ENCODE peak calls at places on chromosomes 11 and 22, in seven cellular contexts. M, J, T, O, P, Q and B are unnamed samples.

GRCh38 chr22:27378343-27378800 is 423.2 kb downstream of the MN1 start:
- DNase-seq in M (no peak), J (no peak), T (no peak), O (no peak), P (no peak), Q (no peak), B (no peak)

GRCh38 chr11:60056349-60056969 is at the start of gene MS4A3:
- DNase-seq in M (no peak), J (no peak), T (no peak), O (no peak), P (peak; percentile 19), Q (peak; percentile 46), B (no peak)

GRCh38 chr11:15742626-15743243 is 613.6 kb downstream of the SOX6 start:
- DNase-seq in M (no peak), J (peak; percentile 50), T (no peak), O (no peak), P (no peak), Q (no peak), B (no peak)

GRCh38 chr11:4881860-4882500 is at the start of gene OR51T1:
- DNase-seq in M (no peak), J (peak; percentile 40), T (no peak), O (no peak), P (no peak), Q (peak; percentile 65), B (no peak)

GRCh38 chr11:109641549-109641948 is 219.6 kb downstream of the C11orf87 start:
- DNase-seq in M (no peak), J (peak; percentile 38), T (no peak), O (no peak), P (peak; percentile 6), Q (no peak), B (no peak)

GRCh38 chr11:85826096-85826855 is 15.3 kb upstream of the SYTL2 start:
- DNase-seq in M (no peak), J (peak; percentile 47), T (peak; percentile 62), O (peak; percentile 54), P (no peak), Q (peak; percentile 35), B (no peak)

GRCh38 chr11:78453140-78453935 is 35.7 kb upstream of the GAB2 start:
- DNase-seq in M (no peak), J (peak; percentile 34), T (no peak), O (no peak), P (no peak), Q (no peak), B (no peak)

GRCh38 chr11:18461909-18462308 is 6.3 kb downstream of the LDHAL6A start:
- DNase-seq in M (no peak), J (no peak), T (no peak), O (no peak), P (no peak), Q (no peak), B (no peak)

GRCh38 chr22:28053871-28054621 is 135.0 kb upstream of the PITPNB start:
- DNase-seq in M (no peak), J (peak; percentile 62), T (no peak), O (no peak), P (no peak), Q (no peak), B (no peak)

GRCh38 chr22:40491990-40492631 is 121.7 kb downstream of the SGSM3 start:
- DNase-seq in M (no peak), J (peak; percentile 40), T (no peak), O (no peak), P (no peak), Q (no peak), B (no peak)

GRCh38 chr11:102476069-102476468 is 23.5 kb upstream of the TMEM123 start:
- DNase-seq in M (no peak), J (peak; percentile 68), T (no peak), O (no peak), P (no peak), Q (no peak), B (no peak)

GRCh38 chr11:18384157-18384641 is 10.2 kb upstream of the LDHA start:
- DNase-seq in M (peak; percentile 90), J (peak; percentile 79), T (peak; percentile 85), O (peak; percentile 66), P (peak; percentile 22), Q (peak; percentile 73), B (peak; percentile 45)

GRCh38 chr22:32880906-32881596 is 79.5 kb downstream of the TIMP3 start:
- DNase-seq in M (peak; percentile 80), J (peak; percentile 73), T (no peak), O (peak; percentile 36), P (peak; percentile 99), Q (peak; percentile 87), B (no peak)

GRCh38 chr22:30267382-30268302 is 991 bp upstream of the OSM start:
- DNase-seq in M (no peak), J (no peak), T (no peak), O (no peak), P (peak; percentile 65), Q (no peak), B (no peak)

GRCh38 chr22:30266445-30267381 is at the start of gene OSM:
- DNase-seq in M (peak; percentile 82), J (no peak), T (peak; percentile 88), O (peak; percentile 49), P (peak; percentile 83), Q (no peak), B (no peak)

GRCh38 chr22:30265131-30265720 is 1.4 kb downstream of the OSM start:
- DNase-seq in M (no peak), J (no peak), T (no peak), O (no peak), P (no peak), Q (no peak), B (no peak)

GRCh38 chr22:30263883-30264282 is 2.8 kb downstream of the OSM start:
- DNase-seq in M (no peak), J (no peak), T (no peak), O (no peak), P (no peak), Q (no peak), B (no peak)

DNA sequence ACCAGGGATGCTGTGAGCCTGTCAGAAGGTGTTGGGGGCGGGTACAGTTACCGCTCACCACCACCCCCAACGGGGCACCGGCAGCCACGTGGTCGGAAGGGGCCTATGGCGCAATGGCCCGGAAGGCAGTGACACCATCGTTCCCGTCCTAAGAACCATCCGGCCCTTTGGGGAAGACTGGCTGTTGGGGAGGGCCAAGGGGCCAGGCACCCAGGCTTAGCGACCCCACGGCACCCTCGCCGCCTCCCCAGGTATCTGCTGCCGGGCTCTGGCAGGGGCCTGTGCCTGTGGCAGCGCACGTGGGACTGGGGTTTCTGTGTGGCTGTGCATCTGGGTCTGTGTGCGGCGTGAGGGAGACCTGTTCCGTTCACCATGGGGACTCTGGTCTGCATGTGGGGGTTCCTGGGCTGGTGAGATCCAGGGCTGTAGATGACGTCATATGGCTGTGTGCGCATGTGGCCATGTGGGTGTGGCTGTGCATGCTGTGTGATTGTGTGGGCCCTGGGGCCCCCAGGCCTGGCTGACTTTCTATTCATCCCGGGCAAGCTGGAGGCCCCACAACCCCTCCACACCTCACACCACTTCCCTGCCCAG is 703 bp downstream of the OSM start:
- DNase-seq in M (peak; percentile 78), J (no peak), T (peak; percentile 89), O (no peak), P (peak; percentile 92), Q (peak; percentile 49), B (no peak)
- TF ChIP-seq POLR2A in M (no peak), J (no peak), T (no peak), O (no peak), P (peak; percentile 96), Q (no peak), B (no peak)

DNA sequence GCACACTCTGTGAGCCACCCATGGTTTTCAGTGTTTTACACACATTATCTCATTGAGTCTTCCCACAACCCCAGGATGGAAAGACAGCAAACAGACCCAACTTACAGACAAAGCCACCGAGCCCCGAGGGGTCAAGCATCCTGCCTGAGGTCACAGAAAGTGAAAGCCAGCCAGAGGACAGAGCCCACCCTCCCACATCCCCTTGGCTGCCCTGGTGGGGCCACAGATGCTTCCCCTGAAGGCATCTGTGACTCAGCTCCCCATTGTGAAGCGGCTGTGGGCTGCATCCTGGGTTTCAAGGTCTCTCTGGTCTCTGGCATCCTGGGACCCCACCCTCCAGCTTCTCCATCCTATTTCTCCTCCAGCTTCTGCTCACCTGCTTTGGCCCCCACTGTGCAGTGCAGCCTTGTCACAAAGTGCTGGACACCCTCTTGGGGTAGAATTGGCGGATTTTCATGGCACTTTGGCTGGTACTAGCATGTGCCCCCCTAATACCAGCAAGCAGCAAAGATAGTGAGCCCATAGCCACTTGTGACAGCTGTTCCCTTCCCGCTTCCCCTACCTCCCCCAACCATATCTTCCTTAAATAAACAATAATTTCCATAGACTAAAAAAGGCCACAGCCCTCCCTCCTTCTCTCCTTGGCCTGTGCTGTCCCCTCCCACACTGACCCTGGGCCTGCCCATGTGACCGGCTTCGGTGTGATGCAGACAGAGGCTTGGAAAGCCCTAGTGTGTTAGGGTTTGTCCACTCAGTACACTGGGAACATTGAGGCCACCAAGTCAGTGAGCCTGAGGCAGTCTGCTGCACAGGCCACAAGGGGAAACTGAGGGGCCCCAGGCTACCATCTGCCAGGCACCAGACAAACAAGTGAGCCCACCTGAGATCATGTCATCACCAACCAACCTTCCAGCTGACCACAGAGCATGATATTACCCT is 53.9 kb upstream of the SHISAL1 start:
- DNase-seq in M (peak; percentile 55), J (peak; percentile 20), T (no peak), O (no peak), P (no peak), Q (no peak), B (no peak)
- TF ChIP-seq POLR2A in M (no peak), J (no peak), T (no peak), O (no peak), P (no peak), Q (no peak), B (no peak)

GRCh38 chr11:113874920-113875413 is 405 bp downstream of the USP28 start:
- DNase-seq in M (no peak), J (peak; percentile 35), T (no peak), O (no peak), P (no peak), Q (no peak), B (no peak)

GRCh38 chr11:113876074-113876797 is 864 bp upstream of the USP28 start:
- DNase-seq in M (no peak), J (no peak), T (peak; percentile 55), O (peak; percentile 17), P (no peak), Q (no peak), B (no peak)

GRCh38 chr11:113876798-113877672 is 1.7 kb upstream of the USP28 start:
- DNase-seq in M (no peak), J (no peak), T (no peak), O (no peak), P (no peak), Q (peak; percentile 21), B (no peak)

GRCh38 chr11:113874096-113874919 is 1.1 kb downstream of the USP28 start:
- DNase-seq in M (no peak), J (peak; percentile 1), T (no peak), O (no peak), P (no peak), Q (peak; percentile 15), B (no peak)

GRCh38 chr11:113875414-113876073 is at the start of gene USP28:
- DNase-seq in M (peak; percentile 98), J (peak; percentile 95), T (peak; percentile 98), O (peak; percentile 98), P (peak; percentile 95), Q (peak; percentile 98), B (peak; percentile 86)
- TF ChIP-seq POLR2A in M (peak; percentile 78), J (peak; percentile 93), T (peak; percentile 83), O (peak; percentile 59), P (peak; percentile 92), Q (peak; percentile 98), B (peak; percentile 76)

DNA sequence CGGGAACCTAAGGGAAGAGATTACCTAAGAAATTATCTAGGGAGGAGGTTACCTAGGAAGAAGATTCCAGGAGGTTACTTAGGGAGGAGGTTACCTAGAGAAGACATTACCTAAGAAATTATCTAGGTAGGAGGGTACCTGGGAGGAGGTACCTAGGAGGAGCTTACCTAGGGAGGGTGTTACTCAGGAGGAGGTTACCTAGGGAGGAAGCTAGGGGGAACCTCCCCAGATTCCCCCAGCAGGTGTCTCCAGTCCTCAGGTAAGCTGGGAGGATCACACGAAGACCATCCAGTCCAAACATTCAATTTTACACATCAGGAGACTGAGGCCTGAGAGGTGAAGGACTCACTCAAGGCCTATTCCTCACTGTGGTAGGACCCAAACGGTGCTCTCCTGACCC is 482.8 kb downstream of the TBC1D22A start:
- DNase-seq in M (no peak), J (no peak), T (no peak), O (no peak), P (no peak), Q (no peak), B (no peak)
- TF ChIP-seq POLR2A in M (no peak), J (no peak), T (no peak), O (no peak), P (no peak), Q (no peak), B (no peak)